ENCODE peak calls at places on chromosomes 1 and 21, in four cellular contexts. X is pancreas, Z is NCI-H345, J is amygdala. C is an unnamed sample.

GRCh38 chr1:193754732-193755427 is 568.5 kb upstream of the B3GALT2 start:
- DNase-seq in X (no peak), Z (no peak), J (no peak), C (no peak)

GRCh38 chr1:19203440-19203839 is 6.6 kb downstream of the UBR4 start:
- DNase-seq in X (peak), Z (no peak), J (no peak), C (peak)

GRCh38 chr21:36835383-36835795 is 131.1 kb downstream of the HLCS start:
- DNase-seq in X (no peak), Z (no peak), J (no peak), C (no peak)

GRCh38 chr1:26524181-26524580 is 5.4 kb upstream of the RPS6KA1 start:
- DNase-seq in X (no peak), Z (no peak), J (no peak), C (no peak)

GRCh38 chr1:206794294-206794908 is 22.1 kb upstream of the IL10 start:
- DNase-seq in X (no peak), Z (no peak), J (no peak), C (no peak)

GRCh38 chr1:206703647-206704046 is 18.9 kb downstream of the MAPKAPK2 start:
- DNase-seq in X (no peak), Z (no peak), J (no peak), C (no peak)

GRCh38 chr1:195373831-195374230 is 1234.4 kb downstream of the KCNT2 start:
- DNase-seq in X (no peak), Z (no peak), J (no peak), C (no peak)

GRCh38 chr1:96362623-96363022 is 359.0 kb upstream of the PTBP2 start:
- DNase-seq in X (no peak), Z (no peak), J (no peak), C (no peak)

GRCh38 chr1:153565529-153566374 is at the start of gene S100A2:
- DNase-seq in X (no peak), Z (peak), J (no peak), C (peak)

GRCh38 chr1:112906155-112906698 is 49.8 kb downstream of the SLC16A1 start:
- DNase-seq in X (no peak), Z (no peak), J (no peak), C (no peak)

GRCh38 chr1:20386682-20387081 is 96.0 kb downstream of the VWA5B1 start:
- DNase-seq in X (no peak), Z (peak), J (peak), C (no peak)

GRCh38 chr1:89998306-89998705 is 3.4 kb downstream of the ZNF326 start:
- DNase-seq in X (no peak), Z (no peak), J (no peak), C (no peak)

GRCh38 chr21:45256021-45256911 is 31.4 kb downstream of the POFUT2 start:
- DNase-seq in X (no peak), Z (no peak), J (no peak), C (no peak)

GRCh38 chr1:53392460-53392859 is 64.6 kb upstream of the LRP8 start:
- DNase-seq in X (no peak), Z (no peak), J (no peak), C (no peak)

GRCh38 chr1:111476761-111477309 is 3.1 kb downstream of the C1orf162 start:
- DNase-seq in X (no peak), Z (no peak), J (no peak), C (no peak)

GRCh38 chr1:7560601-7561181 is 210.4 kb upstream of the VAMP3 start:
- DNase-seq in X (no peak), Z (no peak), J (no peak), C (no peak)

GRCh38 chr1:245614476-245614875 is 459.7 kb downstream of the KIF26B start:
- DNase-seq in X (no peak), Z (no peak), J (no peak), C (no peak)

GRCh38 chr1:219460561-219461511 is 152.1 kb downstream of the ZC3H11B start:
- DNase-seq in X (no peak), Z (no peak), J (no peak), C (no peak)

GRCh38 chr1:43524804-43525203 is 5.9 kb upstream of the PTPRF start:
- DNase-seq in X (no peak), Z (no peak), J (no peak), C (no peak)

GRCh38 chr1:211497489-211498045 is 5.6 kb upstream of the RD3 start:
- DNase-seq in X (no peak), Z (no peak), J (no peak), C (peak)

GRCh38 chr1:110152133-110152785 is 2.0 kb downstream of the SLC6A17 start:
- DNase-seq in X (no peak), Z (no peak), J (no peak), C (no peak)

GRCh38 chr1:201250326-201251011 is 32.8 kb upstream of the PKP1 start:
- DNase-seq in X (no peak), Z (peak), J (no peak), C (peak)

GRCh38 chr1:33306061-33306460 is 14.8 kb downstream of the A3GALT2 start:
- DNase-seq in X (no peak), Z (no peak), J (no peak), C (no peak)

GRCh38 chr1:223430221-223430620 is 37.0 kb downstream of the CCDC185 start:
- DNase-seq in X (no peak), Z (no peak), J (no peak), C (peak)

GRCh38 chr1:232538224-232538942 is 91.5 kb downstream of the SIPA1L2 start:
- DNase-seq in X (no peak), Z (peak), J (no peak), C (peak)

GRCh38 chr1:228081578-228082259 is 789 bp upstream of the ARF1 start:
- DNase-seq in X (no peak), Z (no peak), J (no peak), C (no peak)

GRCh38 chr1:45499415-45499769 is 481 bp downstream of the CCDC163 start:
- DNase-seq in X (no peak), Z (peak), J (no peak), C (no peak)

GRCh38 chr1:174676856-174677255 is 229.1 kb downstream of the GPR52 start:
- DNase-seq in X (no peak), Z (no peak), J (no peak), C (no peak)

C was measured in thyroid gland.